ENCODE peak calls at places on chromosomes 3 and 15, in eight cellular contexts. B is progenitor cell of endocrine pancreas; U is stimulated activated CD4-positive, alpha-beta T cell treated with anti-CD3 and anti-CD28 coated beads, Interleukin-12 subunit alpha, Interleukin-12 subunit beta, amount 100 ng/mL, for 48 hours; A is ovary; J is cardiac fibroblast; X is IMR-90; K is NCI-H460; L is NCI-H1930. F is an unnamed sample.

GRCh38 chr3:177451940-177452484 is 254.7 kb upstream of the TBL1XR1 start:
- DNase-seq in U (no peak), L (no peak), A (no peak), B (no peak), X (peak; percentile 72), K (no peak), J (peak; percentile 82), F (no peak)

GRCh38 chr15:74141591-74141990 is 11.2 kb downstream of the ISLR2 start:
- DNase-seq in J (peak; percentile 26), B (no peak), U (no peak), X (no peak), A (no peak), K (no peak), L (no peak), F (no peak)

GRCh38 chr15:99019558-99020540 is 12.3 kb upstream of the PGPEP1L start:
- DNase-seq in K (peak; percentile 66), J (peak; percentile 14), L (no peak), A (no peak), B (no peak), X (peak; percentile 65), U (no peak), F (no peak)

GRCh38 chr3:23071758-23072157 is 131.4 kb upstream of the UBE2E2 start:
- DNase-seq in A (no peak), L (no peak), K (no peak), U (no peak), B (no peak), J (no peak), X (no peak), F (no peak)

GRCh38 chr15:56869573-56869972 is 48.9 kb upstream of the TCF12 start:
- DNase-seq in B (no peak), J (peak; percentile 24), X (no peak), U (no peak), A (peak; percentile 49), K (no peak), L (no peak), F (no peak)

GRCh38 chr3:48561045-48561736 is 2.4 kb downstream of the UCN2 start:
- DNase-seq in X (peak; percentile 64), B (peak; percentile 56), A (peak; percentile 69), U (no peak), J (peak; percentile 66), L (no peak), K (no peak), F (peak; percentile 79)

GRCh38 chr3:60135474-60135873 is 1085.6 kb upstream of the CFAP20DC start:
- DNase-seq in L (no peak), J (no peak), U (no peak), A (no peak), X (no peak), B (no peak), K (no peak), F (no peak)

GRCh38 chr3:182886497-182886896 is 93.2 kb downstream of the ATP11B start:
- DNase-seq in K (no peak), A (no peak), J (no peak), L (no peak), U (no peak), B (no peak), X (peak; percentile 42), F (no peak)

GRCh38 chr3:189486556-189486955 is 144.6 kb upstream of the TP63 start:
- DNase-seq in A (no peak), L (no peak), J (no peak), U (no peak), X (no peak), B (no peak), K (no peak), F (no peak)

GRCh38 chr15:43383070-43383469 is 12.2 kb downstream of the TUBGCP4 start:
- DNase-seq in B (no peak), A (no peak), J (no peak), U (no peak), K (no peak), X (peak; percentile 78), L (no peak), F (no peak)

GRCh38 chr3:56914646-56915045 is 112.9 kb upstream of the ARHGEF3 start:
- DNase-seq in K (no peak), J (no peak), B (no peak), U (no peak), L (no peak), X (no peak), A (no peak), F (no peak)

GRCh38 chr15:27694506-27695077 is 404.5 kb downstream of the OCA2 start:
- DNase-seq in K (no peak), U (no peak), L (no peak), A (no peak), J (no peak), X (no peak), B (no peak), F (peak; percentile 36)

GRCh38 chr3:185400866-185401265 is 37.9 kb downstream of the MAP3K13 start:
- DNase-seq in B (no peak), X (no peak), K (no peak), U (no peak), J (no peak), L (no peak), A (no peak), F (no peak)

GRCh38 chr3:39350714-39351113 is 21.2 kb downstream of the CCR8 start:
- DNase-seq in X (no peak), J (no peak), U (no peak), K (no peak), B (no peak), A (no peak), L (no peak), F (no peak)

GRCh38 chr3:33128706-33129105 is 14.9 kb downstream of the CRTAP start:
- DNase-seq in K (no peak), B (no peak), U (no peak), L (no peak), J (no peak), A (no peak), X (peak; percentile 21), F (no peak)

GRCh38 chr3:13588221-13588701 is 39.3 kb downstream of the FBLN2 start:
- DNase-seq in L (no peak), K (no peak), U (no peak), X (no peak), A (no peak), J (no peak), B (no peak), F (no peak)

GRCh38 chr15:57460208-57460816 is 84.0 kb downstream of the CGNL1 start:
- DNase-seq in K (no peak), B (no peak), L (no peak), J (no peak), A (no peak), X (no peak), U (no peak), F (no peak)

GRCh38 chr3:128572644-128573105 is 77.9 kb downstream of the RPN1 start:
- DNase-seq in A (no peak), L (no peak), B (no peak), K (peak; percentile 5), U (peak; percentile 39), X (no peak), J (no peak), F (peak; percentile 55)

GRCh38 chr3:52392216-52392930 is 52.5 kb downstream of the SEMA3G start:
- DNase-seq in J (no peak), B (no peak), A (no peak), U (no peak), X (no peak), K (no peak), L (no peak), F (no peak)

GRCh38 chr3:185283374-185283935 is 29.6 kb upstream of the EHHADH start:
- DNase-seq in A (no peak), K (no peak), L (no peak), B (no peak), J (peak; percentile 30), U (no peak), X (peak; percentile 16), F (no peak)

GRCh38 chr3:8509961-8510360 is 8.3 kb downstream of the LMCD1 start:
- DNase-seq in J (peak; percentile 62), A (no peak), U (no peak), B (no peak), K (no peak), L (no peak), X (peak; percentile 98), F (no peak)

GRCh38 chr15:65056868-65057548 is 10.8 kb downstream of the RASL12 start:
- DNase-seq in L (no peak), U (no peak), J (no peak), K (no peak), X (peak; percentile 31), A (no peak), B (no peak), F (peak; percentile 39)